ENCODE peak calls at places on chromosomes 12 and 14, in seven cellular contexts. O is NCI-H1092 treated with DMSO at 0.1 percent for 48 hours; E is MG63; Q is nucleus accumbens; P is head of caudate nucleus; G is CD8-positive, alpha-beta memory T cell; H is stimulated activated CD4-positive, alpha-beta T cell treated with anti-CD3 and anti-CD28 coated beads, Interleukin-15, amount 100 ng/mL, for 1 hour. S is an unnamed sample.

GRCh38 chr14:29763342-29763858 is 164.2 kb downstream of the PRKD1 start:
- DNase-seq in O (no peak), E (no peak), Q (no peak), P (no peak), G (no peak), H (no peak), S (no peak)

GRCh38 chr12:58487280-58488141 is 432.8 kb downstream of the LRIG3 start:
- DNase-seq in O (no peak), E (no peak), Q (no peak), P (no peak), G (no peak), H (no peak), S (peak; percentile 71)

GRCh38 chr14:59905193-59905592 is 14.8 kb upstream of the LRRC9 start:
- DNase-seq in O (no peak), E (peak; percentile 2), Q (no peak), P (no peak), G (no peak), H (no peak), S (no peak)

GRCh38 chr12:93813972-93814821 is 137.0 kb downstream of the CRADD start:
- DNase-seq in O (peak; percentile 30), E (peak; percentile 22), Q (peak; percentile 35), P (peak; percentile 58), G (no peak), H (no peak), S (peak; percentile 38)

GRCh38 chr12:89663577-89664357 is 44.9 kb downstream of the ATP2B1 start:
- DNase-seq in O (no peak), E (no peak), Q (no peak), P (no peak), G (no peak), H (no peak), S (no peak)

GRCh38 chr14:66955159-66955558 is 234.1 kb upstream of the GARIN2 start:
- DNase-seq in O (no peak), E (no peak), Q (no peak), P (no peak), G (no peak), H (no peak), S (no peak)

GRCh38 chr12:108302034-108302433 is 37.1 kb downstream of the CMKLR1 start:
- DNase-seq in O (no peak), E (no peak), Q (no peak), P (no peak), G (no peak), H (no peak), S (no peak)

GRCh38 chr12:111602348-111602747 is 3.2 kb upstream of the ATXN2 start:
- DNase-seq in O (no peak), E (no peak), Q (no peak), P (no peak), G (no peak), H (no peak), S (no peak)

GRCh38 chr12:13784504-13784903 is 196.9 kb downstream of the GRIN2B start:
- DNase-seq in O (no peak), E (no peak), Q (no peak), P (no peak), G (no peak), H (no peak), S (no peak)

GRCh38 chr12:49049566-49050224 is 10.9 kb downstream of the KMT2D start:
- DNase-seq in O (no peak), E (no peak), Q (no peak), P (peak; percentile 36), G (no peak), H (no peak), S (no peak)

GRCh38 chr12:38384816-38385491 is 68.4 kb downstream of the ALG10B start:
- DNase-seq in O (no peak), E (no peak), Q (no peak), P (no peak), G (no peak), H (no peak), S (no peak)

GRCh38 chr12:110530511-110530910 is 28.4 kb downstream of the RAD9B start:
- DNase-seq in O (no peak), E (no peak), Q (no peak), P (no peak), G (no peak), H (no peak), S (no peak)

GRCh38 chr14:50560929-50561280 is 960 bp downstream of the ATL1 start:
- DNase-seq in O (peak; percentile 85), E (peak; percentile 50), Q (peak; percentile 70), P (peak; percentile 85), G (peak; percentile 12), H (peak; percentile 38), S (peak; percentile 87)

GRCh38 chr14:72714871-72715214 is 179.1 kb downstream of the DPF3 start:
- DNase-seq in O (no peak), E (no peak), Q (no peak), P (no peak), G (no peak), H (no peak), S (no peak)

GRCh38 chr12:106223485-106224391 is 24.1 kb downstream of the CKAP4 start:
- DNase-seq in O (peak; percentile 48), E (peak; percentile 52), Q (peak; percentile 9), P (peak; percentile 72), G (peak; percentile 71), H (peak; percentile 50), S (peak; percentile 85)

GRCh38 chr12:10967409-10967808 is 19.3 kb downstream of the TAS2R50 start:
- DNase-seq in O (no peak), E (no peak), Q (no peak), P (no peak), G (no peak), H (no peak), S (no peak)

GRCh38 chr14:101082036-101082435 is 178.5 kb upstream of the RTL1 start:
- DNase-seq in O (no peak), E (no peak), Q (no peak), P (no peak), G (no peak), H (no peak), S (no peak)

GRCh38 chr14:75375983-75376382 is 51.8 kb upstream of the JDP2 start:
- DNase-seq in O (no peak), E (no peak), Q (no peak), P (no peak), G (no peak), H (no peak), S (no peak)

GRCh38 chr14:105255021-105255507 is 6.7 kb downstream of the BTBD6 start:
- DNase-seq in O (no peak), E (no peak), Q (no peak), P (no peak), G (no peak), H (no peak), S (no peak)

GRCh38 chr12:110577717-110578521 is 5.2 kb downstream of the PPTC7 start:
- DNase-seq in O (no peak), E (no peak), Q (no peak), P (no peak), G (peak; percentile 23), H (no peak), S (no peak)

GRCh38 chr14:95891742-95892141 is 15.1 kb downstream of the TUNAR start:
- DNase-seq in O (no peak), E (peak; percentile 83), Q (no peak), P (no peak), G (no peak), H (no peak), S (no peak)

GRCh38 chr12:120222288-120222832 is 21.4 kb upstream of the RPLP0 start:
- DNase-seq in O (no peak), E (no peak), Q (no peak), P (no peak), G (no peak), H (no peak), S (no peak)

GRCh38 chr12:128818065-128819022 is 5.4 kb downstream of the SLC15A4 start:
- DNase-seq in O (no peak), E (peak; percentile 69), Q (no peak), P (no peak), G (no peak), H (no peak), S (no peak)

GRCh38 chr12:13211859-13212664 is 15.5 kb downstream of the EMP1 start:
- DNase-seq in O (peak; percentile 72), E (no peak), Q (peak; percentile 20), P (peak; percentile 78), G (peak; percentile 71), H (peak; percentile 34), S (peak; percentile 92)

GRCh38 chr12:124432376-124432775 is 135.0 kb downstream of the NCOR2 start:
- DNase-seq in O (no peak), E (no peak), Q (no peak), P (no peak), G (no peak), H (no peak), S (no peak)